ENCODE peak calls at places on chromosomes 1 and 21, in four cellular contexts. One of them, this sample, is unnamed.

GRCh38 chr1:152141971-152142584 is 16.9 kb downstream of the RPTN start:
- DNase-seq in CD8-positive, alpha-beta T cell: no peak
- DNase-seq in naive thymus-derived CD8-positive, alpha-beta T cell: no peak
- DNase-seq in iris pigment epithelial cell: peak
- DNase-seq in this sample: no peak

GRCh38 chr21:37087188-37087587 is 14.1 kb downstream of the TTC3 start:
- DNase-seq in CD8-positive, alpha-beta T cell: no peak
- DNase-seq in naive thymus-derived CD8-positive, alpha-beta T cell: no peak
- DNase-seq in iris pigment epithelial cell: peak
- DNase-seq in this sample: peak

GRCh38 chr1:227280836-227281235 is 37.5 kb downstream of the CDC42BPA start:
- DNase-seq in CD8-positive, alpha-beta T cell: no peak
- DNase-seq in naive thymus-derived CD8-positive, alpha-beta T cell: no peak
- DNase-seq in iris pigment epithelial cell: no peak
- DNase-seq in this sample: no peak

GRCh38 chr21:41965045-41965444 is 11.2 kb upstream of the C2CD2 start:
- DNase-seq in CD8-positive, alpha-beta T cell: no peak
- DNase-seq in naive thymus-derived CD8-positive, alpha-beta T cell: no peak
- DNase-seq in iris pigment epithelial cell: no peak
- DNase-seq in this sample: no peak

GRCh38 chr1:152926091-152926490 is 17.7 kb downstream of the IVL start:
- DNase-seq in CD8-positive, alpha-beta T cell: no peak
- DNase-seq in naive thymus-derived CD8-positive, alpha-beta T cell: no peak
- DNase-seq in iris pigment epithelial cell: no peak
- DNase-seq in this sample: no peak

GRCh38 chr1:210700511-210700910 is 371.8 kb downstream of the HHAT start:
- DNase-seq in CD8-positive, alpha-beta T cell: no peak
- DNase-seq in naive thymus-derived CD8-positive, alpha-beta T cell: no peak
- DNase-seq in iris pigment epithelial cell: no peak
- DNase-seq in this sample: no peak

GRCh38 chr1:66564250-66564649 is 30.3 kb downstream of the SGIP1 start:
- DNase-seq in CD8-positive, alpha-beta T cell: no peak
- DNase-seq in naive thymus-derived CD8-positive, alpha-beta T cell: no peak
- DNase-seq in iris pigment epithelial cell: peak
- DNase-seq in this sample: no peak

GRCh38 chr1:155137550-155137949 is 1.9 kb downstream of the SLC50A1 start:
- DNase-seq in CD8-positive, alpha-beta T cell: no peak
- DNase-seq in naive thymus-derived CD8-positive, alpha-beta T cell: no peak
- DNase-seq in iris pigment epithelial cell: no peak
- DNase-seq in this sample: no peak

GRCh38 chr21:27329255-27329851 is 362.5 kb upstream of the ADAMTS5 start:
- DNase-seq in CD8-positive, alpha-beta T cell: no peak
- DNase-seq in naive thymus-derived CD8-positive, alpha-beta T cell: no peak
- DNase-seq in iris pigment epithelial cell: no peak
- DNase-seq in this sample: no peak

GRCh38 chr1:215517441-215517891 is 49.6 kb upstream of the KCTD3 start:
- DNase-seq in CD8-positive, alpha-beta T cell: no peak
- DNase-seq in naive thymus-derived CD8-positive, alpha-beta T cell: no peak
- DNase-seq in iris pigment epithelial cell: peak
- DNase-seq in this sample: no peak

GRCh38 chr1:113732802-113733201 is 26.5 kb downstream of the PHTF1 start:
- DNase-seq in CD8-positive, alpha-beta T cell: no peak
- DNase-seq in naive thymus-derived CD8-positive, alpha-beta T cell: no peak
- DNase-seq in iris pigment epithelial cell: no peak
- DNase-seq in this sample: no peak

GRCh38 chr1:17575786-17576584 is 36.5 kb downstream of the ARHGEF10L start:
- DNase-seq in CD8-positive, alpha-beta T cell: no peak
- DNase-seq in naive thymus-derived CD8-positive, alpha-beta T cell: no peak
- DNase-seq in iris pigment epithelial cell: no peak
- DNase-seq in this sample: no peak

GRCh38 chr1:115710859-115711624 is 57.5 kb downstream of the CASQ2 start:
- DNase-seq in CD8-positive, alpha-beta T cell: no peak
- DNase-seq in naive thymus-derived CD8-positive, alpha-beta T cell: no peak
- DNase-seq in iris pigment epithelial cell: no peak
- DNase-seq in this sample: no peak

GRCh38 chr1:37056201-37056764 is 22.0 kb upstream of the GRIK3 start:
- DNase-seq in CD8-positive, alpha-beta T cell: no peak
- DNase-seq in naive thymus-derived CD8-positive, alpha-beta T cell: no peak
- DNase-seq in iris pigment epithelial cell: no peak
- DNase-seq in this sample: peak